ENCODE peak calls at places on chromosomes 5 and 9, in six cellular contexts. One of them, this sample, is unnamed.

GRCh38 chr9:693460-694390 is 147.8 kb upstream of the DMRT1 start:
- DNase-seq in CD8-positive, alpha-beta T cell: no peak
- DNase-seq in putamen: peak
- DNase-seq in KBM-7: no peak
- DNase-seq in hippocampal formation: peak
- DNase-seq in stimulated activated CD8-positive, alpha-beta memory T cell treated with anti-CD3 and anti-CD28 coated beads, Interleukin-4, amount 100 ng/mL, for 4 hours: no peak
- DNase-seq in this sample: no peak

GRCh38 chr9:34647651-34648050 is 1.2 kb downstream of the GALT start:
- DNase-seq in putamen: no peak
- DNase-seq in KBM-7: no peak
- DNase-seq in stimulated activated CD8-positive, alpha-beta memory T cell treated with anti-CD3 and anti-CD28 coated beads, Interleukin-4, amount 100 ng/mL, for 4 hours: no peak
- DNase-seq in CD8-positive, alpha-beta T cell: no peak
- DNase-seq in hippocampal formation: no peak
- DNase-seq in this sample: no peak

GRCh38 chr5:26622947-26623346 is 415.4 kb downstream of the CDH9 start:
- DNase-seq in CD8-positive, alpha-beta T cell: no peak
- DNase-seq in hippocampal formation: no peak
- DNase-seq in stimulated activated CD8-positive, alpha-beta memory T cell treated with anti-CD3 and anti-CD28 coated beads, Interleukin-4, amount 100 ng/mL, for 4 hours: no peak
- DNase-seq in KBM-7: no peak
- DNase-seq in putamen: no peak
- DNase-seq in this sample: no peak

GRCh38 chr9:28024616-28025147 is 451.4 kb upstream of the C9orf72 start:
- DNase-seq in KBM-7: no peak
- DNase-seq in stimulated activated CD8-positive, alpha-beta memory T cell treated with anti-CD3 and anti-CD28 coated beads, Interleukin-4, amount 100 ng/mL, for 4 hours: no peak
- DNase-seq in hippocampal formation: no peak
- DNase-seq in putamen: peak
- DNase-seq in CD8-positive, alpha-beta T cell: no peak
- DNase-seq in this sample: no peak

GRCh38 chr5:29498860-29499259 is 1694.6 kb upstream of the CDH6 start:
- DNase-seq in stimulated activated CD8-positive, alpha-beta memory T cell treated with anti-CD3 and anti-CD28 coated beads, Interleukin-4, amount 100 ng/mL, for 4 hours: no peak
- DNase-seq in putamen: no peak
- DNase-seq in CD8-positive, alpha-beta T cell: no peak
- DNase-seq in hippocampal formation: no peak
- DNase-seq in KBM-7: no peak
- DNase-seq in this sample: no peak

GRCh38 chr9:133729646-133730281 is 8.4 kb downstream of the SARDH start:
- DNase-seq in CD8-positive, alpha-beta T cell: no peak
- DNase-seq in stimulated activated CD8-positive, alpha-beta memory T cell treated with anti-CD3 and anti-CD28 coated beads, Interleukin-4, amount 100 ng/mL, for 4 hours: no peak
- DNase-seq in KBM-7: no peak
- DNase-seq in putamen: no peak
- DNase-seq in hippocampal formation: no peak
- DNase-seq in this sample: no peak

GRCh38 chr9:109012009-109012875 is 1.1 kb downstream of the CTNNAL1 start:
- DNase-seq in putamen: peak
- DNase-seq in KBM-7: peak
- DNase-seq in CD8-positive, alpha-beta T cell: peak
- DNase-seq in stimulated activated CD8-positive, alpha-beta memory T cell treated with anti-CD3 and anti-CD28 coated beads, Interleukin-4, amount 100 ng/mL, for 4 hours: peak
- DNase-seq in hippocampal formation: no peak
- DNase-seq in this sample: peak

GRCh38 chr5:163460562-163461176 is at the start of gene HMMR:
- DNase-seq in stimulated activated CD8-positive, alpha-beta memory T cell treated with anti-CD3 and anti-CD28 coated beads, Interleukin-4, amount 100 ng/mL, for 4 hours: no peak
- DNase-seq in hippocampal formation: no peak
- DNase-seq in KBM-7: no peak
- DNase-seq in putamen: no peak
- DNase-seq in CD8-positive, alpha-beta T cell: no peak
- DNase-seq in this sample: no peak

GRCh38 chr5:93677344-93678021 is 63.9 kb downstream of the POU5F2 start:
- DNase-seq in putamen: peak
- DNase-seq in CD8-positive, alpha-beta T cell: no peak
- DNase-seq in stimulated activated CD8-positive, alpha-beta memory T cell treated with anti-CD3 and anti-CD28 coated beads, Interleukin-4, amount 100 ng/mL, for 4 hours: no peak
- DNase-seq in KBM-7: peak
- DNase-seq in hippocampal formation: peak
- DNase-seq in this sample: no peak

This sample was measured in naive B cell.